ENCODE peak calls at places on chromosomes 16 and 17, in nine cellular contexts. One of them, this sample, is unnamed.

GRCh38 chr17:66580601-66581385 is 254.1 kb upstream of the CACNG5 start:
- DNase-seq in prostate gland: peak
- DNase-seq in coronary artery: no peak
- DNase-seq in fibroblast of lung: no peak
- DNase-seq in MCF 10A: no peak
- DNase-seq in lower leg skin: no peak
- DNase-seq in activated B cell treated with CpG ODN at 0.5 μM for 24 hours: no peak
- DNase-seq in AG10803: peak
- DNase-seq in mucosa of descending colon: no peak
- DNase-seq in this sample: no peak

GRCh38 chr17:2275722-2276121 is 27.9 kb downstream of the SMG6 start:
- DNase-seq in prostate gland: no peak
- DNase-seq in lower leg skin: no peak
- DNase-seq in coronary artery: no peak
- DNase-seq in AG10803: no peak
- DNase-seq in fibroblast of lung: no peak
- DNase-seq in mucosa of descending colon: no peak
- DNase-seq in MCF 10A: no peak
- DNase-seq in activated B cell treated with CpG ODN at 0.5 μM for 24 hours: no peak
- DNase-seq in this sample: no peak

GRCh38 chr17:65797809-65798208 is 236.4 kb upstream of the AXIN2 start:
- DNase-seq in coronary artery: no peak
- DNase-seq in MCF 10A: peak
- DNase-seq in mucosa of descending colon: no peak
- DNase-seq in AG10803: no peak
- DNase-seq in prostate gland: no peak
- DNase-seq in fibroblast of lung: no peak
- DNase-seq in activated B cell treated with CpG ODN at 0.5 μM for 24 hours: no peak
- DNase-seq in lower leg skin: no peak
- DNase-seq in this sample: no peak

GRCh38 chr16:68357521-68357922 is 46.7 kb downstream of the PRMT7 start:
- DNase-seq in coronary artery: no peak
- DNase-seq in MCF 10A: no peak
- DNase-seq in fibroblast of lung: no peak
- DNase-seq in prostate gland: no peak
- DNase-seq in lower leg skin: no peak
- DNase-seq in AG10803: no peak
- DNase-seq in activated B cell treated with CpG ODN at 0.5 μM for 24 hours: no peak
- DNase-seq in mucosa of descending colon: peak
- DNase-seq in this sample: no peak

GRCh38 chr16:79801550-79802090 is 201.1 kb upstream of the MAF start:
- DNase-seq in lower leg skin: no peak
- DNase-seq in AG10803: no peak
- DNase-seq in coronary artery: no peak
- DNase-seq in fibroblast of lung: peak
- DNase-seq in activated B cell treated with CpG ODN at 0.5 μM for 24 hours: no peak
- DNase-seq in MCF 10A: peak
- DNase-seq in mucosa of descending colon: no peak
- DNase-seq in prostate gland: no peak
- DNase-seq in this sample: no peak

GRCh38 chr17:38320482-38320881 is 23.3 kb downstream of the GPR179 start:
- DNase-seq in MCF 10A: no peak
- DNase-seq in coronary artery: peak
- DNase-seq in activated B cell treated with CpG ODN at 0.5 μM for 24 hours: no peak
- DNase-seq in mucosa of descending colon: no peak
- DNase-seq in prostate gland: peak
- DNase-seq in AG10803: no peak
- DNase-seq in fibroblast of lung: no peak
- DNase-seq in lower leg skin: peak
- DNase-seq in this sample: no peak

GRCh38 chr17:44916781-44917241 is 1.5 kb upstream of the GFAP start:
- DNase-seq in mucosa of descending colon: no peak
- DNase-seq in lower leg skin: peak
- DNase-seq in coronary artery: no peak
- DNase-seq in activated B cell treated with CpG ODN at 0.5 μM for 24 hours: no peak
- DNase-seq in AG10803: peak
- DNase-seq in MCF 10A: peak
- DNase-seq in fibroblast of lung: peak
- DNase-seq in prostate gland: peak
- DNase-seq in this sample: no peak

GRCh38 chr17:68457168-68457538 is at the start of gene WIPI1:
- DNase-seq in MCF 10A: no peak
- DNase-seq in prostate gland: peak
- DNase-seq in AG10803: no peak
- DNase-seq in mucosa of descending colon: peak
- DNase-seq in activated B cell treated with CpG ODN at 0.5 μM for 24 hours: peak
- DNase-seq in fibroblast of lung: no peak
- DNase-seq in coronary artery: peak
- DNase-seq in lower leg skin: peak
- DNase-seq in this sample: no peak

DNA sequence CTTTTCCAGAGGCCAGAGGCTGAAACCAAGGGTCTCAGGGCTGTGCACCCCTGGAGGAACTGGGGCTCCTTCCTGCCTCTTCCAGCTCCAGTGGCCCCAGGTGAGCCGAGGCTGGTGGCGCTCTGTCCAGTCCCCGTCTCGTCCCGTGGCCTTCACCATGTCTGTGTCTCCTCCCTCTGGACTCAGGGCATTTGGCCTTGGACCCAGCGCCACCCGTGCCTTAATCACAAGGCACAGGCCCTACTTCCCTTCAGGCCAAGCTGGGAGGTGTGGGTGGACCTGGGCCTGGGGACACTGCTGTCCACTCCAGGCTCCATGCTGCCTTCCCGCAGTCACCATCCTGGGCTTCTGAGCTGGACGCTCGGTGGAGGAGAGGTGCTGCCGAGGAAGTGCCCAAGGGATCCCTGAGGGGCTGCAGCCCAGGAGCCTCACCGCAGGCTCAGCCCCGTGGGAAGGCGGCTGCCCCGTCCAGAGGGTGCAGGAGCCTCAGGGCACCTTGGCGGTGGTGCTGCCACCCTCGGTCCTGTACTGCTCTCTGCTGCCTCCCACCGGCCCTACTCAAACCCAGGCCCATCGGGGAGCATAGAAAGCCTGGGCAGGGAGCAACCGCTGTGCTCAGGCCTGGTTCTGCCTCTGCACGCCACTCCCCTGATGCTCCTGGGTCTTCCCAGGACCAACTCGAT is 9.6 kb upstream of the APRT start:
- DNase-seq in activated B cell treated with CpG ODN at 0.5 μM for 24 hours: no peak
- DNase-seq in fibroblast of lung: no peak
- DNase-seq in prostate gland: no peak
- DNase-seq in AG10803: no peak
- DNase-seq in coronary artery: no peak
- DNase-seq in lower leg skin: no peak
- DNase-seq in mucosa of descending colon: no peak
- DNase-seq in MCF 10A: no peak
- DNase-seq in this sample: no peak
- TF ChIP-seq CTCF in activated B cell treated with CpG ODN at 0.5 μM for 24 hours: no peak
- TF ChIP-seq CTCF in fibroblast of lung: no peak
- TF ChIP-seq CTCF in prostate gland: no peak
- TF ChIP-seq CTCF in AG10803: no peak
- TF ChIP-seq CTCF in coronary artery: no peak
- TF ChIP-seq CTCF in lower leg skin: no peak
- TF ChIP-seq CTCF in mucosa of descending colon: no peak
- TF ChIP-seq CTCF in MCF 10A: no peak
- TF ChIP-seq CTCF in this sample: no peak

DNA sequence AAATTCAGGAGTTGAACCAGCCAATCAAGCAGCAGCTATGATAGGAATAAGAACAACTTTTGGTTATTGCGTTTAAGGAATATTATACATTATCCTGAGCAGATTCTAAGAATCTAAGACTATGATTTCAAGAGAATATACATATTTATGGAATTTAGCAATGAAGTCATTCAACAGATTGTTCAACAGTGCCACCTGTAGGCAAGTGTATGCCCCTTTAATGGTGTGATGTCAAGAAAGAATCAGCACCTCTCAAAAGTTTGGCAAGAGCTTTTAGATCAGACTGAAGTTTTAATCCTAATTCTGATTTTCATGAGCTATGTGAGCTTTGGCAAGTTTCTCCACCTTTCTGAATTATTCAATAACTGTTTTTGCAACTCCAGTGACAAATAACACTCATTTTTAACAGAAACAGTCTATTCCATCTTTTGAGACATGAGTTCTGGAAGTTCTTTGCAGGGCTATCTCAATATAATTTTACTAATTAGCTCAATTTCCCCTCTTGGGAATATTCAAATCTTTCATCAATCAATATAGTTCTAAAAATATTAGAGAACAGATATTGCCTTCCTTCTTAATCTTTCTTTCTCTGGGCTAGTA is 474.3 kb upstream of the TOM1L1 start:
- DNase-seq in activated B cell treated with CpG ODN at 0.5 μM for 24 hours: no peak
- DNase-seq in coronary artery: no peak
- DNase-seq in AG10803: no peak
- DNase-seq in fibroblast of lung: no peak
- DNase-seq in prostate gland: no peak
- DNase-seq in MCF 10A: peak
- DNase-seq in lower leg skin: no peak
- DNase-seq in mucosa of descending colon: no peak
- DNase-seq in this sample: no peak
- TF ChIP-seq CTCF in activated B cell treated with CpG ODN at 0.5 μM for 24 hours: no peak
- TF ChIP-seq CTCF in coronary artery: no peak
- TF ChIP-seq CTCF in AG10803: no peak
- TF ChIP-seq CTCF in fibroblast of lung: no peak
- TF ChIP-seq CTCF in prostate gland: peak
- TF ChIP-seq CTCF in MCF 10A: peak
- TF ChIP-seq CTCF in lower leg skin: no peak
- TF ChIP-seq CTCF in mucosa of descending colon: no peak
- TF ChIP-seq CTCF in this sample: no peak

GRCh38 chr16:48373258-48374050 is 11.8 kb downstream of the SIAH1 start:
- DNase-seq in MCF 10A: no peak
- DNase-seq in AG10803: no peak
- DNase-seq in activated B cell treated with CpG ODN at 0.5 μM for 24 hours: no peak
- DNase-seq in lower leg skin: no peak
- DNase-seq in coronary artery: no peak
- DNase-seq in prostate gland: no peak
- DNase-seq in fibroblast of lung: no peak
- DNase-seq in mucosa of descending colon: no peak
- DNase-seq in this sample: no peak

GRCh38 chr16:48369765-48370164 is 15.4 kb downstream of the SIAH1 start:
- DNase-seq in fibroblast of lung: peak
- DNase-seq in AG10803: no peak
- DNase-seq in prostate gland: no peak
- DNase-seq in lower leg skin: no peak
- DNase-seq in MCF 10A: no peak
- DNase-seq in activated B cell treated with CpG ODN at 0.5 μM for 24 hours: no peak
- DNase-seq in coronary artery: no peak
- DNase-seq in mucosa of descending colon: no peak
- DNase-seq in this sample: no peak

GRCh38 chr16:48370234-48370633 is 15.0 kb downstream of the SIAH1 start:
- DNase-seq in MCF 10A: no peak
- DNase-seq in AG10803: no peak
- DNase-seq in fibroblast of lung: no peak
- DNase-seq in activated B cell treated with CpG ODN at 0.5 μM for 24 hours: no peak
- DNase-seq in mucosa of descending colon: no peak
- DNase-seq in prostate gland: no peak
- DNase-seq in coronary artery: no peak
- DNase-seq in lower leg skin: no peak
- DNase-seq in this sample: no peak

GRCh38 chr16:48378276-48378675 is 6.9 kb downstream of the SIAH1 start:
- DNase-seq in MCF 10A: no peak
- DNase-seq in AG10803: no peak
- DNase-seq in fibroblast of lung: no peak
- DNase-seq in lower leg skin: no peak
- DNase-seq in coronary artery: no peak
- DNase-seq in prostate gland: no peak
- DNase-seq in activated B cell treated with CpG ODN at 0.5 μM for 24 hours: no peak
- DNase-seq in mucosa of descending colon: no peak
- DNase-seq in this sample: no peak

GRCh38 chr16:48374255-48374654 is 11.0 kb downstream of the SIAH1 start:
- DNase-seq in coronary artery: no peak
- DNase-seq in fibroblast of lung: no peak
- DNase-seq in lower leg skin: no peak
- DNase-seq in prostate gland: no peak
- DNase-seq in activated B cell treated with CpG ODN at 0.5 μM for 24 hours: no peak
- DNase-seq in AG10803: no peak
- DNase-seq in MCF 10A: no peak
- DNase-seq in mucosa of descending colon: no peak
- DNase-seq in this sample: no peak
- TF ChIP-seq CTCF in coronary artery: no peak
- TF ChIP-seq CTCF in fibroblast of lung: no peak
- TF ChIP-seq CTCF in lower leg skin: no peak
- TF ChIP-seq CTCF in prostate gland: no peak
- TF ChIP-seq CTCF in activated B cell treated with CpG ODN at 0.5 μM for 24 hours: no peak
- TF ChIP-seq CTCF in AG10803: no peak
- TF ChIP-seq CTCF in MCF 10A: no peak
- TF ChIP-seq CTCF in mucosa of descending colon: no peak
- TF ChIP-seq CTCF in this sample: no peak

DNA sequence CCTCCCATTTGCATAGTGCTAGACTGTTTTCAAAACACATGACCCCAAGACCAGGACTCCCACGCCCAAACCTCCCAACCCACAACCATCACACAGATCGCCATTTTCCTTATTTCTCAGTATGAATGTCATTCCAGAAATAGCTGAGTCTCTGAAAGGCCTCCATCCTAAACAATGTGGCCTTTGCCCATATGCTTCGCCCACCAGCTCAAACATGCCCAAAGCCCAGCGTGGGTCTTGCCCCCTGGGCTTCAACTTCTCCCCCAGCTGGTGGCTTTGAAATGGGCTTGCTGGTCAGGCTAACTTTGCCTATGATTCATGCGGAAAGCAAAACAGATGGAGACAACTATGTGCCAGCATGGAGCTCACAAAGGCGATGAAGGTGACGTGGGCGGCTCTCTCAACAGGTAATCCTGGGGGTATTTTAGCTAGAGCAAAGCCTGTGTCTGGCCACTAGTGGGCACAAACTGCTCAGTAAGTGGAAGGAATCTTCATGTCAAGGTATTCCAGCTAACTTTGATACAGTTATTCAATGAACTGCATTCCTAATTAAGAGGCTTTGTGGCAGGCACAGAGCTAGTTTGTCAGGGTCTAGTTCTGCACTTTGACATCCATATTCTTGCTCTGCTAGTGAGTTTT is 17.1 kb downstream of the PMP22 start:
- DNase-seq in AG10803: peak
- DNase-seq in lower leg skin: no peak
- DNase-seq in mucosa of descending colon: no peak
- DNase-seq in coronary artery: no peak
- DNase-seq in activated B cell treated with CpG ODN at 0.5 μM for 24 hours: no peak
- DNase-seq in MCF 10A: peak
- DNase-seq in prostate gland: no peak
- DNase-seq in fibroblast of lung: peak
- DNase-seq in this sample: no peak
- TF ChIP-seq CTCF in AG10803: peak
- TF ChIP-seq CTCF in lower leg skin: no peak
- TF ChIP-seq CTCF in mucosa of descending colon: no peak
- TF ChIP-seq CTCF in coronary artery: no peak
- TF ChIP-seq CTCF in activated B cell treated with CpG ODN at 0.5 μM for 24 hours: no peak
- TF ChIP-seq CTCF in MCF 10A: peak
- TF ChIP-seq CTCF in prostate gland: no peak
- TF ChIP-seq CTCF in fibroblast of lung: peak
- TF ChIP-seq CTCF in this sample: peak

GRCh38 chr16:20300312-20301097 is 26.8 kb downstream of the GP2 start:
- DNase-seq in coronary artery: no peak
- DNase-seq in fibroblast of lung: peak
- DNase-seq in activated B cell treated with CpG ODN at 0.5 μM for 24 hours: no peak
- DNase-seq in AG10803: peak
- DNase-seq in mucosa of descending colon: no peak
- DNase-seq in prostate gland: peak
- DNase-seq in MCF 10A: peak
- DNase-seq in lower leg skin: no peak
- DNase-seq in this sample: peak
- TF ChIP-seq CTCF in coronary artery: no peak
- TF ChIP-seq CTCF in fibroblast of lung: peak
- TF ChIP-seq CTCF in activated B cell treated with CpG ODN at 0.5 μM for 24 hours: no peak
- TF ChIP-seq CTCF in AG10803: peak
- TF ChIP-seq CTCF in mucosa of descending colon: peak
- TF ChIP-seq CTCF in prostate gland: peak
- TF ChIP-seq CTCF in MCF 10A: peak
- TF ChIP-seq CTCF in lower leg skin: no peak
- TF ChIP-seq CTCF in this sample: peak

This sample was measured in mesothelial cell of epicardium.